ENCODE peak calls at places on chromosomes 7 and 10, in seven cellular contexts. L, F, P, H, B, I and S are unnamed samples.

GRCh38 chr7:159031750-159032149 is 112.9 kb downstream of the VIPR2 start:
- DNase-seq in L (no peak), F (no peak), P (no peak), H (no peak), B (no peak), I (no peak), S (no peak)

GRCh38 chr7:142885311-142886230 is at the start of gene TRPV6:
- DNase-seq in L (no peak), F (no peak), P (no peak), H (no peak), B (no peak), I (peak; percentile 15), S (no peak)

GRCh38 chr10:3108033-3108432 is 40.7 kb downstream of the PFKP start:
- DNase-seq in L (no peak), F (no peak), P (no peak), H (no peak), B (no peak), I (no peak), S (no peak)

GRCh38 chr7:25090374-25090773 is 34.7 kb downstream of the CYCS start:
- DNase-seq in L (peak; percentile 36), F (no peak), P (no peak), H (no peak), B (no peak), I (no peak), S (no peak)

GRCh38 chr7:36084485-36085091 is 68.5 kb upstream of the EEPD1 start:
- DNase-seq in L (peak; percentile 65), F (peak; percentile 37), P (peak; percentile 60), H (no peak), B (no peak), I (peak; percentile 23), S (no peak)

GRCh38 chr10:103843854-103844567 is 11.4 kb downstream of the SH3PXD2A start:
- DNase-seq in L (no peak), F (no peak), P (peak; percentile 69), H (no peak), B (no peak), I (no peak), S (no peak)

GRCh38 chr10:114874827-114875541 is 53.4 kb downstream of the FHIP2A start:
- DNase-seq in L (peak; percentile 19), F (no peak), P (peak; percentile 61), H (no peak), B (peak; percentile 21), I (no peak), S (no peak)

GRCh38 chr10:8568401-8568800 is 513.9 kb downstream of the GATA3 start:
- DNase-seq in L (no peak), F (no peak), P (no peak), H (no peak), B (no peak), I (no peak), S (no peak)

GRCh38 chr7:159017741-159018140 is 126.9 kb downstream of the VIPR2 start:
- DNase-seq in L (no peak), F (no peak), P (no peak), H (no peak), B (no peak), I (no peak), S (no peak)

GRCh38 chr7:15086882-15087281 is 184.3 kb upstream of the DGKB start:
- DNase-seq in L (no peak), F (no peak), P (no peak), H (no peak), B (no peak), I (no peak), S (no peak)

GRCh38 chr7:149398195-149398820 is 62.6 kb downstream of the ZNF777 start:
- DNase-seq in L (no peak), F (no peak), P (no peak), H (no peak), B (no peak), I (no peak), S (no peak)

GRCh38 chr7:108283252-108283651 is 153.1 kb upstream of the LAMB4 start:
- DNase-seq in L (no peak), F (no peak), P (no peak), H (no peak), B (no peak), I (no peak), S (no peak)

GRCh38 chr7:135761751-135762488 is 13.3 kb upstream of the FAM180A start:
- DNase-seq in L (no peak), F (no peak), P (no peak), H (no peak), B (no peak), I (no peak), S (no peak)

GRCh38 chr7:116696707-116697106 is 24.7 kb downstream of the MET start:
- DNase-seq in L (no peak), F (no peak), P (no peak), H (no peak), B (no peak), I (no peak), S (no peak)

GRCh38 chr7:33511735-33512134 is 382.4 kb downstream of the BBS9 start:
- DNase-seq in L (no peak), F (no peak), P (no peak), H (peak; percentile 15), B (no peak), I (no peak), S (no peak)

GRCh38 chr7:151518781-151519044 is 982 bp downstream of the RHEB start:
- DNase-seq in L (no peak), F (no peak), P (no peak), H (no peak), B (no peak), I (no peak), S (no peak)

GRCh38 chr10:97043563-97043855 is 142.2 kb downstream of the SLIT1 start:
- DNase-seq in L (no peak), F (no peak), P (no peak), H (no peak), B (no peak), I (no peak), S (no peak)

GRCh38 chr10:53223846-53224245 is 451.3 kb upstream of the MBL2 start:
- DNase-seq in L (no peak), F (no peak), P (no peak), H (no peak), B (no peak), I (peak; percentile 9), S (no peak)

GRCh38 chr7:73909996-73910395 is 49.0 kb downstream of the TMEM270 start:
- DNase-seq in L (no peak), F (no peak), P (no peak), H (no peak), B (no peak), I (no peak), S (no peak)

GRCh38 chr10:49272251-49273081 is 26.5 kb upstream of the C10orf71 start:
- DNase-seq in L (no peak), F (no peak), P (no peak), H (no peak), B (no peak), I (no peak), S (no peak)

GRCh38 chr7:28858895-28859294 is 99.2 kb downstream of the TRIL start:
- DNase-seq in L (no peak), F (no peak), P (no peak), H (no peak), B (no peak), I (no peak), S (no peak)

GRCh38 chr10:11539191-11539868 is 72.1 kb downstream of the USP6NL start:
- DNase-seq in L (peak; percentile 30), F (peak; percentile 22), P (no peak), H (no peak), B (no peak), I (no peak), S (no peak)

GRCh38 chr7:151990567-151990966 is 34.3 kb downstream of the GALNTL5 start:
- DNase-seq in L (no peak), F (no peak), P (no peak), H (no peak), B (no peak), I (no peak), S (no peak)

GRCh38 chr10:100742067-100742771 is 3.2 kb upstream of the PAX2 start:
- DNase-seq in L (no peak), F (no peak), P (peak; percentile 65), H (no peak), B (no peak), I (no peak), S (no peak)
- TF ChIP-seq TAF1 in L (no peak), F (no peak), P (no peak), H (no peak), B (no peak), I (no peak), S (no peak)

GRCh38 chr10:122435212-122435827 is 19.1 kb upstream of the ARMS2 start:
- DNase-seq in L (peak; percentile 30), F (peak; percentile 18), P (peak; percentile 47), H (no peak), B (no peak), I (no peak), S (no peak)
- TF ChIP-seq TAF1 in L (no peak), F (no peak), P (no peak), H (no peak), B (no peak), I (no peak), S (no peak)

GRCh38 chr7:27213904-27214586 is 14.2 kb upstream of the HOXA13 start:
- DNase-seq in L (no peak), F (no peak), P (no peak), H (no peak), B (no peak), I (no peak), S (no peak)

GRCh38 chr7:27211694-27212316 is 11.9 kb upstream of the HOXA13 start:
- DNase-seq in L (no peak), F (no peak), P (no peak), H (no peak), B (no peak), I (no peak), S (no peak)

GRCh38 chr7:27212587-27213149 is 12.8 kb upstream of the HOXA13 start:
- DNase-seq in L (no peak), F (no peak), P (no peak), H (no peak), B (no peak), I (no peak), S (no peak)

GRCh38 chr7:27214587-27214950 is 14.7 kb upstream of the HOXA13 start:
- DNase-seq in L (no peak), F (no peak), P (no peak), H (no peak), B (no peak), I (no peak), S (no peak)

DNA sequence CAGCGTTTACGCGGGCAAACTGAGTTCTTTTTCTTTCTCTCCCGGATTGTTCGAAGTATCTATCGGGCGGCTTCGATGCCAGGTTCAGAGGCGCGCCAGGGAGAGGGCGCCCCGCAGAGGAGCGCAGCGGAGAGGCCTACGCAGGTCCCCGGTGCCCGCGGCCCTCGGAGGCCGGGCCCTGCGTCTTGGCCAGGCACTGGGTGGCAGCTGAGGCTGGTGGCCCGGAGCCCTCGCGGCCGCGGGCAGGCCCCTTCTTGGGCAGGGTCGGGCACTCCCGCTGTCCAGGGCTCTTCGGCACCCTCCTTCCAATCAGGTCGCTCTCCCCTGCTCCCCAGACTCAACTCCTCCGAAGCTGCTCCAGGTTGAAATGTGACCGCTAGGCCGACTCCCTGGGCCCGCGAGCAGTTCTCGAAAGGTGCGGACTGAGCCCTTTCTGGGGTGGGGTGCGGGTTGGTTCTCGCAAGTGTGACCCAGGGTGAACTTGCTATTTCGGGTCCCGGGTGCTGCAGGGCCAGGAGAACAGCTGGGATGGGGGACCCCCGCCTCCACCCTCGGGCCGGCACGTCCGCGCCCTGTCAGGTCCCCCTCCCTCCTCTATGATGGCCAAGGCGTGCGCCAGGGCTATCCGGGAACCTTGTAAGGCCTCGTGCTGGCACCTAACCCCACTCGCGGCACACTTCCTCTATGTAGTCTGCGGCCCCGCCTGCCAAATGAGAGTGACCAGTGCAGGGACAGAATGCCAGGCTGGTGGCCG is 13.4 kb upstream of the HOXA13 start:
- DNase-seq in L (no peak), F (no peak), P (peak; percentile 67), H (no peak), B (no peak), I (no peak), S (no peak)
- TF ChIP-seq TAF1 in L (no peak), F (no peak), P (no peak), H (no peak), B (no peak), I (no peak), S (no peak)

GRCh38 chr10:129522041-129522585 is 55.1 kb downstream of the MGMT start:
- DNase-seq in L (no peak), F (no peak), P (no peak), H (no peak), B (no peak), I (no peak), S (no peak)
- TF ChIP-seq TAF1 in L (no peak), F (no peak), P (no peak), H (no peak), B (no peak), I (no peak), S (no peak)